ENCODE peak calls at places on chromosome 9, in six cellular contexts. One of them, this sample, is unnamed.

GRCh38 chr9:27292646-27293045 is 4.3 kb downstream of the EQTN start:
- DNase-seq in uterus: peak
- DNase-seq in upper lobe of right lung: no peak
- DNase-seq in foreskin fibroblast: peak
- DNase-seq in aorta: no peak
- DNase-seq in heart left ventricle: no peak
- DNase-seq in this sample: no peak

GRCh38 chr9:652896-653295 is 188.6 kb upstream of the DMRT1 start:
- DNase-seq in uterus: no peak
- DNase-seq in upper lobe of right lung: no peak
- DNase-seq in foreskin fibroblast: no peak
- DNase-seq in aorta: no peak
- DNase-seq in heart left ventricle: peak
- DNase-seq in this sample: peak

GRCh38 chr9:20526500-20527319 is 95.6 kb downstream of the MLLT3 start:
- DNase-seq in uterus: no peak
- DNase-seq in upper lobe of right lung: no peak
- DNase-seq in foreskin fibroblast: peak
- DNase-seq in aorta: no peak
- DNase-seq in heart left ventricle: no peak
- DNase-seq in this sample: no peak

GRCh38 chr9:8762676-8763075 is 963.1 kb upstream of the DMAC1 start:
- DNase-seq in uterus: no peak
- DNase-seq in upper lobe of right lung: no peak
- DNase-seq in foreskin fibroblast: no peak
- DNase-seq in aorta: no peak
- DNase-seq in heart left ventricle: no peak
- DNase-seq in this sample: no peak

GRCh38 chr9:81557957-81558791 is 131.2 kb downstream of the TLE1 start:
- DNase-seq in uterus: peak
- DNase-seq in upper lobe of right lung: no peak
- DNase-seq in foreskin fibroblast: peak
- DNase-seq in aorta: no peak
- DNase-seq in heart left ventricle: no peak
- DNase-seq in this sample: no peak

GRCh38 chr9:91799113-91799735 is 150.8 kb downstream of the ROR2 start:
- DNase-seq in uterus: no peak
- DNase-seq in upper lobe of right lung: no peak
- DNase-seq in foreskin fibroblast: no peak
- DNase-seq in aorta: peak
- DNase-seq in heart left ventricle: no peak
- DNase-seq in this sample: no peak

GRCh38 chr9:128022886-128023285 is 42.1 kb upstream of the EEIG1 start:
- DNase-seq in uterus: no peak
- DNase-seq in upper lobe of right lung: no peak
- DNase-seq in foreskin fibroblast: peak
- DNase-seq in aorta: no peak
- DNase-seq in heart left ventricle: no peak
- DNase-seq in this sample: no peak

GRCh38 chr9:1025131-1025530 is 25.0 kb upstream of the DMRT2 start:
- DNase-seq in uterus: no peak
- DNase-seq in upper lobe of right lung: no peak
- DNase-seq in foreskin fibroblast: no peak
- DNase-seq in aorta: no peak
- DNase-seq in heart left ventricle: no peak
- DNase-seq in this sample: no peak

GRCh38 chr9:128152133-128152780 is 3.0 kb downstream of the LCN2 start:
- DNase-seq in uterus: no peak
- DNase-seq in upper lobe of right lung: no peak
- DNase-seq in foreskin fibroblast: no peak
- DNase-seq in aorta: peak
- DNase-seq in heart left ventricle: peak
- DNase-seq in this sample: no peak

GRCh38 chr9:90847971-90848370 is 46.4 kb downstream of the SYK start:
- DNase-seq in uterus: no peak
- DNase-seq in upper lobe of right lung: peak
- DNase-seq in foreskin fibroblast: no peak
- DNase-seq in aorta: no peak
- DNase-seq in heart left ventricle: no peak
- DNase-seq in this sample: no peak

GRCh38 chr9:131503626-131504465 is 1.1 kb downstream of the POMT1 start:
- DNase-seq in uterus: no peak
- DNase-seq in upper lobe of right lung: no peak
- DNase-seq in foreskin fibroblast: peak
- DNase-seq in aorta: no peak
- DNase-seq in heart left ventricle: peak
- DNase-seq in this sample: peak

GRCh38 chr9:127397722-127398647 is 1.0 kb downstream of the SLC2A8 start:
- DNase-seq in uterus: peak
- DNase-seq in upper lobe of right lung: peak
- DNase-seq in foreskin fibroblast: peak
- DNase-seq in aorta: peak
- DNase-seq in heart left ventricle: peak
- DNase-seq in this sample: peak

DNA sequence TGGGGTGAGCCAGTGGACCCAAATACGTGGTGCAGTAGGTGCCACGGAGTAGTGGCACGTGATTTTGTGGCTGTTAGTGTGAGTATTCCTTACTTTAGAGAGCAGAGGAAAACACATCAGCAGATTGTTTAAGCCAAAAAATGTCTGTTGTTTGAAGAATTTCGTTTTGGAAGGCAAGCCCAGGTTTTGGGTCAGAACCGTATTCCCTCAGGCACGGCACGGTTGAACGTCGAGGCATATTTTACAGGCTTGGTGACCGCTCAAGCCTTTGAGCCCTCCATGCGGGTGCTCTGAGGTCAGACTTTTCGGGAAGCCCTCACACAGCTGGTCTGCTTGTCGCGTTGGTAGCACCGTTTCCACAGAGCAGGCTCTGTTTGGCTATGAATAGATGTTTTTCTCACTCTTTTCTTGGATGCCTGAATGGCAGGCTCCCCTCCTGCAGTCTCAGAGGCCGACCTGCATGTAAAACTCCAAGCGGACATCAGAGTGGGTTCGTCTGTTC is 27.2 kb downstream of the NEK6 start:
- DNase-seq in uterus: peak
- DNase-seq in upper lobe of right lung: no peak
- DNase-seq in foreskin fibroblast: peak
- DNase-seq in aorta: no peak
- DNase-seq in heart left ventricle: no peak
- DNase-seq in this sample: peak
- H3K4me3 ChIP-seq in uterus: no peak
- H3K4me3 ChIP-seq in upper lobe of right lung: no peak
- H3K4me3 ChIP-seq in foreskin fibroblast: no peak
- H3K4me3 ChIP-seq in aorta: no peak
- H3K4me3 ChIP-seq in heart left ventricle: no peak
- H3K4me3 ChIP-seq in this sample: no peak

GRCh38 chr9:93039456-93039855 is 19.0 kb upstream of the SUSD3 start:
- DNase-seq in uterus: no peak
- DNase-seq in upper lobe of right lung: no peak
- DNase-seq in foreskin fibroblast: no peak
- DNase-seq in aorta: no peak
- DNase-seq in heart left ventricle: peak
- DNase-seq in this sample: no peak

GRCh38 chr9:93035821-93036351 is 22.6 kb upstream of the SUSD3 start:
- DNase-seq in uterus: no peak
- DNase-seq in upper lobe of right lung: no peak
- DNase-seq in foreskin fibroblast: no peak
- DNase-seq in aorta: no peak
- DNase-seq in heart left ventricle: no peak
- DNase-seq in this sample: no peak

GRCh38 chr9:93038918-93039317 is 19.6 kb upstream of the SUSD3 start:
- DNase-seq in uterus: no peak
- DNase-seq in upper lobe of right lung: no peak
- DNase-seq in foreskin fibroblast: no peak
- DNase-seq in aorta: no peak
- DNase-seq in heart left ventricle: peak
- DNase-seq in this sample: no peak

GRCh38 chr9:93036887-93037475 is 21.5 kb upstream of the SUSD3 start:
- DNase-seq in uterus: no peak
- DNase-seq in upper lobe of right lung: no peak
- DNase-seq in foreskin fibroblast: no peak
- DNase-seq in aorta: no peak
- DNase-seq in heart left ventricle: no peak
- DNase-seq in this sample: no peak

GRCh38 chr9:93037476-93037971 is 21.0 kb upstream of the SUSD3 start:
- DNase-seq in uterus: no peak
- DNase-seq in upper lobe of right lung: no peak
- DNase-seq in foreskin fibroblast: no peak
- DNase-seq in aorta: no peak
- DNase-seq in heart left ventricle: no peak
- DNase-seq in this sample: no peak
- H3K4me3 ChIP-seq in uterus: no peak
- H3K4me3 ChIP-seq in upper lobe of right lung: no peak
- H3K4me3 ChIP-seq in foreskin fibroblast: no peak
- H3K4me3 ChIP-seq in aorta: no peak
- H3K4me3 ChIP-seq in heart left ventricle: no peak
- H3K4me3 ChIP-seq in this sample: no peak

DNA sequence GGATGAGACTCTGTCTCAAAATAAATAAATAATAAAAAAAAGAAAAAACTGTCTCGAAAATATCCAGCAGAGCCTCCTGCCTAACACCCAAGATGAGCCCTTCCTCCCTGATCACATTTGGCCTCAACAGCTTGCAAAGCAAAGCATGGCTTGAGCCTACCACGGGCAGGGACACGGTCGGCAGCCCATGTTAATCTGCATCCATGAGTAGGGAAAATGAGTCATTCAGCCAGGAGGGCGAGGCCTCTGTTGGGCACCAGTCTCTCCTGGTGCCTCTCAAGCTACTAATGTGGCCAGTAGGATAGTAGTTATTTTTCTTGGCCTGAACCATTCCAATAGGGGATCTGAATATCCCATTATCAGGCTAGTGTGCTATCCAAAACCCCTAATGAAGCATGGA is 43.0 kb upstream of the SHB start:
- DNase-seq in uterus: no peak
- DNase-seq in upper lobe of right lung: no peak
- DNase-seq in foreskin fibroblast: no peak
- DNase-seq in aorta: peak
- DNase-seq in heart left ventricle: no peak
- DNase-seq in this sample: no peak
- H3K4me3 ChIP-seq in uterus: no peak
- H3K4me3 ChIP-seq in upper lobe of right lung: no peak
- H3K4me3 ChIP-seq in foreskin fibroblast: no peak
- H3K4me3 ChIP-seq in aorta: no peak
- H3K4me3 ChIP-seq in heart left ventricle: no peak
- H3K4me3 ChIP-seq in this sample: no peak

GRCh38 chr9:101737705-101738565 is 512 bp downstream of the GRIN3A start:
- DNase-seq in uterus: no peak
- DNase-seq in upper lobe of right lung: peak
- DNase-seq in foreskin fibroblast: no peak
- DNase-seq in aorta: peak
- DNase-seq in heart left ventricle: peak
- DNase-seq in this sample: peak
- H3K4me3 ChIP-seq in uterus: no peak
- H3K4me3 ChIP-seq in upper lobe of right lung: peak
- H3K4me3 ChIP-seq in foreskin fibroblast: no peak
- H3K4me3 ChIP-seq in aorta: peak
- H3K4me3 ChIP-seq in heart left ventricle: peak
- H3K4me3 ChIP-seq in this sample: peak

GRCh38 chr9:137035937-137036336 is 4.0 kb upstream of the FUT7 start:
- DNase-seq in uterus: no peak
- DNase-seq in upper lobe of right lung: no peak
- DNase-seq in foreskin fibroblast: no peak
- DNase-seq in aorta: no peak
- DNase-seq in heart left ventricle: no peak
- DNase-seq in this sample: no peak

GRCh38 chr9:137035507-137035834 is 3.6 kb upstream of the FUT7 start:
- DNase-seq in uterus: no peak
- DNase-seq in upper lobe of right lung: no peak
- DNase-seq in foreskin fibroblast: no peak
- DNase-seq in aorta: no peak
- DNase-seq in heart left ventricle: no peak
- DNase-seq in this sample: no peak

GRCh38 chr9:137032893-137033292 is 1.0 kb upstream of the FUT7 start:
- DNase-seq in uterus: no peak
- DNase-seq in upper lobe of right lung: peak
- DNase-seq in foreskin fibroblast: no peak
- DNase-seq in aorta: no peak
- DNase-seq in heart left ventricle: peak
- DNase-seq in this sample: peak

GRCh38 chr9:137034709-137035506 is 3.0 kb upstream of the FUT7 start:
- DNase-seq in uterus: peak
- DNase-seq in upper lobe of right lung: peak
- DNase-seq in foreskin fibroblast: peak
- DNase-seq in aorta: peak
- DNase-seq in heart left ventricle: peak
- DNase-seq in this sample: peak

DNA sequence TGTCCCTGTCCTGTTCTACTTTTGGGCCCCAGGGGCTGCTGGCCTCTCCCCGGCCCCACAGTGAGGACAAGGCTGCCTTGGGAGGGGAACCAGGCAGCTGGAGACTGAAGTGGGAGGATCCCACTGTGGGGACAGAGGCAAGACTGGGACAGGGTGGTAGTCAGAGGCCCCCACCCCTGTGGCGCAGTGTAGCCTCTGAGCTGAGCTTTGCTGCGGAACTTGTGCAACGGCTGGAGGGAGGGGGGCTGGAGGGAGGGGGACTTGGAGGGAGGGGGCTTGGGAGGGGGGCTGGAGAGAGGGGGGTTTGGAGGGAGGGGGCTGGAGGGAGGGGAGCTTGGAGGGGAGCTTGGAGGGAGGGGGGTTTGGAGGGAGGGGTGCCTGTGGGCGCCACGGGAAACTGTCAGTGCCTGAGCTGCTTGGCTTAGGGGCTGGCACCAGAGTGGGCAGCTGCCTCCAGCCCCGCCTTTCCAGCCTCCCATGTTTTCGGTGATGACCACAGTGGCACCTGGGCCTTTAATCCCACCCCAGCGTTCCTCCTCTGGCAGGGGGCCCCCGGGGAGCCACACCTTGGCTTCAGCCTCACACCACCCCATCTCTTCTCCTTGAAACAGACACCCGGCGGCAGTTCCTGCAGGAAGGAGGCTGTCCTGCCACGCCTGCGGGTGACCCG is 2.3 kb upstream of the FUT7 start:
- DNase-seq in uterus: no peak
- DNase-seq in upper lobe of right lung: no peak
- DNase-seq in foreskin fibroblast: no peak
- DNase-seq in aorta: no peak
- DNase-seq in heart left ventricle: no peak
- DNase-seq in this sample: no peak
- H3K4me3 ChIP-seq in uterus: no peak
- H3K4me3 ChIP-seq in upper lobe of right lung: peak
- H3K4me3 ChIP-seq in foreskin fibroblast: no peak
- H3K4me3 ChIP-seq in aorta: no peak
- H3K4me3 ChIP-seq in heart left ventricle: peak
- H3K4me3 ChIP-seq in this sample: no peak

GRCh38 chr9:68446836-68447235 is 90.4 kb downstream of the PGM5 start:
- DNase-seq in uterus: peak
- DNase-seq in upper lobe of right lung: no peak
- DNase-seq in foreskin fibroblast: peak
- DNase-seq in aorta: peak
- DNase-seq in heart left ventricle: no peak
- DNase-seq in this sample: peak
- H3K4me3 ChIP-seq in uterus: no peak
- H3K4me3 ChIP-seq in upper lobe of right lung: no peak
- H3K4me3 ChIP-seq in foreskin fibroblast: no peak
- H3K4me3 ChIP-seq in aorta: no peak
- H3K4me3 ChIP-seq in heart left ventricle: no peak
- H3K4me3 ChIP-seq in this sample: no peak

GRCh38 chr9:136667217-136667939 is 4.7 kb downstream of the EGFL7 start:
- DNase-seq in uterus: no peak
- DNase-seq in upper lobe of right lung: no peak
- DNase-seq in foreskin fibroblast: no peak
- DNase-seq in aorta: no peak
- DNase-seq in heart left ventricle: no peak
- DNase-seq in this sample: no peak
- H3K4me3 ChIP-seq in uterus: peak
- H3K4me3 ChIP-seq in upper lobe of right lung: peak
- H3K4me3 ChIP-seq in foreskin fibroblast: no peak
- H3K4me3 ChIP-seq in aorta: no peak
- H3K4me3 ChIP-seq in heart left ventricle: peak
- H3K4me3 ChIP-seq in this sample: peak

GRCh38 chr9:133460405-133461175 is 812 bp downstream of the CACFD1 start:
- DNase-seq in uterus: peak
- DNase-seq in upper lobe of right lung: peak
- DNase-seq in foreskin fibroblast: peak
- DNase-seq in aorta: peak
- DNase-seq in heart left ventricle: no peak
- DNase-seq in this sample: no peak
- H3K4me3 ChIP-seq in uterus: peak
- H3K4me3 ChIP-seq in upper lobe of right lung: peak
- H3K4me3 ChIP-seq in foreskin fibroblast: peak
- H3K4me3 ChIP-seq in aorta: peak
- H3K4me3 ChIP-seq in heart left ventricle: peak
- H3K4me3 ChIP-seq in this sample: peak